ENCODE peak calls at places on chromosomes 1 and 21, in four cellular contexts. One of them, this sample, is unnamed.

GRCh38 chr1:10973552-10973951 is 38.9 kb upstream of the TARDBP start:
- DNase-seq in right lobe of liver: no peak
- DNase-seq in colonic mucosa: no peak
- DNase-seq in cardiac fibroblast: peak; percentile 30
- DNase-seq in this sample: no peak

GRCh38 chr21:45977396-45977795 is 4.2 kb upstream of the COL6A1 start:
- DNase-seq in right lobe of liver: no peak
- DNase-seq in colonic mucosa: no peak
- DNase-seq in cardiac fibroblast: no peak
- DNase-seq in this sample: no peak

GRCh38 chr1:164794310-164794709 is 235.3 kb downstream of the PBX1 start:
- DNase-seq in right lobe of liver: no peak
- DNase-seq in colonic mucosa: no peak
- DNase-seq in cardiac fibroblast: peak; percentile 95
- DNase-seq in this sample: peak; percentile 97

GRCh38 chr1:3483801-3484444 is 29.5 kb downstream of the ARHGEF16 start:
- DNase-seq in right lobe of liver: peak; percentile 65
- DNase-seq in colonic mucosa: peak; percentile 67
- DNase-seq in cardiac fibroblast: peak; percentile 28
- DNase-seq in this sample: no peak

GRCh38 chr1:78619029-78619428 is 1.2 kb upstream of the IFI44L start:
- DNase-seq in right lobe of liver: no peak
- DNase-seq in colonic mucosa: no peak
- DNase-seq in cardiac fibroblast: peak; percentile 27
- DNase-seq in this sample: no peak

GRCh38 chr1:98053471-98054366 is 132.9 kb upstream of the DPYD start:
- DNase-seq in right lobe of liver: peak; percentile 67
- DNase-seq in colonic mucosa: peak; percentile 47
- DNase-seq in cardiac fibroblast: peak; percentile 78
- DNase-seq in this sample: no peak

GRCh38 chr1:109262231-109263010 is 13.1 kb downstream of the CELSR2 start:
- DNase-seq in right lobe of liver: no peak
- DNase-seq in colonic mucosa: no peak
- DNase-seq in cardiac fibroblast: no peak
- DNase-seq in this sample: no peak

GRCh38 chr1:117574206-117574835 is 31.5 kb upstream of the TENT5C start:
- DNase-seq in right lobe of liver: peak; percentile 22
- DNase-seq in colonic mucosa: no peak
- DNase-seq in cardiac fibroblast: no peak
- DNase-seq in this sample: no peak

GRCh38 chr1:161726631-161727342 is 5.4 kb downstream of the FCRLB start:
- DNase-seq in right lobe of liver: peak; percentile 84
- DNase-seq in colonic mucosa: peak; percentile 81
- DNase-seq in cardiac fibroblast: peak; percentile 79
- DNase-seq in this sample: no peak

GRCh38 chr21:45283019-45283610 is 4.6 kb downstream of the POFUT2 start:
- DNase-seq in right lobe of liver: peak; percentile 31
- DNase-seq in colonic mucosa: no peak
- DNase-seq in cardiac fibroblast: no peak
- DNase-seq in this sample: no peak

GRCh38 chr1:206680279-206680678 is 4.4 kb upstream of the MAPKAPK2 start:
- DNase-seq in right lobe of liver: no peak
- DNase-seq in colonic mucosa: no peak
- DNase-seq in cardiac fibroblast: no peak
- DNase-seq in this sample: no peak

GRCh38 chr1:244821134-244821533 is 14.3 kb upstream of the COX20 start:
- DNase-seq in right lobe of liver: no peak
- DNase-seq in colonic mucosa: no peak
- DNase-seq in cardiac fibroblast: no peak
- DNase-seq in this sample: no peak

GRCh38 chr1:111422546-111423391 is 4.8 kb downstream of the OVGP1 start:
- DNase-seq in right lobe of liver: peak; percentile 97
- DNase-seq in colonic mucosa: peak; percentile 87
- DNase-seq in cardiac fibroblast: no peak
- DNase-seq in this sample: no peak

GRCh38 chr1:230120949-230121381 is 53.9 kb downstream of the GALNT2 start:
- DNase-seq in right lobe of liver: no peak
- DNase-seq in colonic mucosa: peak; percentile 74
- DNase-seq in cardiac fibroblast: peak; percentile 46
- DNase-seq in this sample: no peak

GRCh38 chr1:161725888-161726630 is 4.7 kb downstream of the FCRLB start:
- DNase-seq in right lobe of liver: peak; percentile 46
- DNase-seq in colonic mucosa: peak; percentile 38
- DNase-seq in cardiac fibroblast: peak; percentile 59
- DNase-seq in this sample: no peak

GRCh38 chr1:229229721-229230135 is 41.2 kb upstream of the RAB4A start:
- DNase-seq in right lobe of liver: peak; percentile 91
- DNase-seq in colonic mucosa: peak; percentile 48
- DNase-seq in cardiac fibroblast: peak; percentile 34
- DNase-seq in this sample: no peak

GRCh38 chr1:243501002-243501401 is 245.2 kb downstream of the SDCCAG8 start:
- DNase-seq in right lobe of liver: no peak
- DNase-seq in colonic mucosa: no peak
- DNase-seq in cardiac fibroblast: peak; percentile 86
- DNase-seq in this sample: no peak

GRCh38 chr1:175434268-175434860 is 241.8 kb upstream of the KIAA0040 start:
- DNase-seq in right lobe of liver: no peak
- DNase-seq in colonic mucosa: no peak
- DNase-seq in cardiac fibroblast: no peak
- DNase-seq in this sample: no peak

GRCh38 chr1:159798893-159799292 is 3.3 kb upstream of the FCRL6 start:
- DNase-seq in right lobe of liver: peak; percentile 60
- DNase-seq in colonic mucosa: peak; percentile 73
- DNase-seq in cardiac fibroblast: peak; percentile 91
- DNase-seq in this sample: peak; percentile 70

GRCh38 chr21:31558839-31559367 is 100.6 kb upstream of the SOD1 start:
- DNase-seq in right lobe of liver: peak; percentile 73
- DNase-seq in colonic mucosa: peak; percentile 88
- DNase-seq in cardiac fibroblast: peak; percentile 87
- DNase-seq in this sample: peak; percentile 90
- H3K4me3 ChIP-seq in right lobe of liver: peak overlapping the region; percentile 53
- H3K4me3 ChIP-seq in colonic mucosa: peak overlapping the region; percentile 79
- H3K4me3 ChIP-seq in cardiac fibroblast: peak overlapping the region; percentile 55
- H3K4me3 ChIP-seq in this sample: peak overlapping the region; percentile 62

GRCh38 chr1:156689960-156690672 is 12.9 kb upstream of the NES start:
- DNase-seq in right lobe of liver: no peak
- DNase-seq in colonic mucosa: no peak
- DNase-seq in cardiac fibroblast: peak; percentile 53
- DNase-seq in this sample: no peak

GRCh38 chr1:156691665-156692408 is 13.5 kb downstream of the CRABP2 start:
- DNase-seq in right lobe of liver: no peak
- DNase-seq in colonic mucosa: no peak
- DNase-seq in cardiac fibroblast: no peak
- DNase-seq in this sample: no peak

GRCh38 chr1:156691216-156691615 is 14.0 kb upstream of the NES start:
- DNase-seq in right lobe of liver: no peak
- DNase-seq in colonic mucosa: no peak
- DNase-seq in cardiac fibroblast: no peak
- DNase-seq in this sample: no peak

GRCh38 chr1:156690673-156691032 is 13.4 kb upstream of the NES start:
- DNase-seq in right lobe of liver: no peak
- DNase-seq in colonic mucosa: no peak
- DNase-seq in cardiac fibroblast: no peak
- DNase-seq in this sample: no peak

GRCh38 chr1:156689035-156689959 is 12.1 kb upstream of the NES start:
- DNase-seq in right lobe of liver: peak; percentile 66
- DNase-seq in colonic mucosa: peak; percentile 72
- DNase-seq in cardiac fibroblast: peak; percentile 81
- DNase-seq in this sample: peak; percentile 53
- TF ChIP-seq CTCF in right lobe of liver: peak; percentile 85
- TF ChIP-seq CTCF in colonic mucosa: peak; percentile 86
- TF ChIP-seq CTCF in cardiac fibroblast: peak; percentile 95
- TF ChIP-seq CTCF in this sample: peak; percentile 90

GRCh38 chr1:47432071-47433036 is 5.5 kb upstream of the FOXD2 start:
- DNase-seq in right lobe of liver: peak; percentile 70
- DNase-seq in colonic mucosa: peak; percentile 92
- DNase-seq in cardiac fibroblast: peak; percentile 83
- DNase-seq in this sample: peak; percentile 37
- H3K4me3 ChIP-seq in right lobe of liver: no peak overlapping the region
- H3K4me3 ChIP-seq in colonic mucosa: peak overlapping the region; percentile 71
- H3K4me3 ChIP-seq in cardiac fibroblast: peak overlapping the region; percentile 11
- H3K4me3 ChIP-seq in this sample: no peak overlapping the region

DNA sequence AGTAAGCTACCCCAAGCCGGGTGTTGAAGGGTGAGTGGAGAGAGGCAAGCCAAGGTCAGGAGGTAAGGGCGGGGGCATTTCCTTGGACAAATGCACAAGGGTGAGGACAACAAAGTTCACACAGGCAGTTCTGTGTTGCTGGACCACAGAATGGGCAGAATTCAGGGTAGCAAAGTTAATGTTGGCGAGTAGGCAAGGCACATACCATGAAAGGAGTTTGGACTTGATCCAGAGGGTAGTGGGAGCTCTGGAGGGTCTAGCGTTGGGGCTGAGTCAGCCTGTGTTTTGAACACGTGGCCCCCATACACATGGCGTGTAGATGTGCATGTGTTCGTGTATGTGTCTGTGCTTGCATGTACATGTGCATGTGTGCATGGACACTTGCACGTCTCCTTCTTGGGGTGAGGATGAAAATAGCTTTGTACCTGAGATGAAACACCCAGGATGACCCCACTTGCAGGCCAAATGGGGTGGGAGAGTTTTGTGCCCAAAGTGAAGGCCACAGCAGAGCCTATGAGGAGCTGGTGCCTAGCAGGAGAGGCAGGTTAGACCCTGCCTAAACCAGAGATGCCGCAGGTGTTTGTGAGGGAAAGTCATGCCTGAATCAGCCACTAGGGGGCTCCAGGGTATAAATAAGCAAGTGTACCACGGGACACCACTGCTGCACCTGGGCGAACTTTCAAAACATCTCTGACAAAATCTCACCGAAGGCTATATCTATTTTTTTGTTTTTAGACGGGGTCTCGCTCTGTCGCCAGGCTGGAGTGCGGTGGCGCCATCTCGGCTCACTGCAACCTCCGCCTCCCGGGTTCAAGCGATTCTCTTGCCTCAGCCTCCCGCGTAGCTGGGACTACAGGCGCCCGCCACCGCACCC is 21.8 kb downstream of the SLC27A3 start:
- DNase-seq in right lobe of liver: peak; percentile 85
- DNase-seq in colonic mucosa: peak; percentile 92
- DNase-seq in cardiac fibroblast: peak; percentile 80
- DNase-seq in this sample: peak; percentile 47
- TF ChIP-seq CTCF in right lobe of liver: peak; percentile 91
- TF ChIP-seq CTCF in colonic mucosa: peak; percentile 81
- TF ChIP-seq CTCF in cardiac fibroblast: peak; percentile 91
- TF ChIP-seq CTCF in this sample: peak; percentile 80

GRCh38 chr1:51623025-51623424 is 6.1 kb downstream of the OSBPL9 start:
- DNase-seq in right lobe of liver: no peak
- DNase-seq in colonic mucosa: no peak
- DNase-seq in cardiac fibroblast: no peak
- DNase-seq in this sample: no peak

GRCh38 chr1:51621841-51622454 is 5.1 kb downstream of the OSBPL9 start:
- DNase-seq in right lobe of liver: no peak
- DNase-seq in colonic mucosa: no peak
- DNase-seq in cardiac fibroblast: no peak
- DNase-seq in this sample: no peak

GRCh38 chr1:51622455-51622913 is 5.6 kb downstream of the OSBPL9 start:
- DNase-seq in right lobe of liver: peak; percentile 60
- DNase-seq in colonic mucosa: peak; percentile 36
- DNase-seq in cardiac fibroblast: peak; percentile 75
- DNase-seq in this sample: peak; percentile 34

GRCh38 chr1:51624851-51625250 is 8.0 kb downstream of the OSBPL9 start:
- DNase-seq in right lobe of liver: no peak
- DNase-seq in colonic mucosa: no peak
- DNase-seq in cardiac fibroblast: no peak
- DNase-seq in this sample: no peak

GRCh38 chr1:51623450-51623849 is 6.6 kb downstream of the OSBPL9 start:
- DNase-seq in right lobe of liver: no peak
- DNase-seq in colonic mucosa: no peak
- DNase-seq in cardiac fibroblast: no peak
- DNase-seq in this sample: no peak
- H3K4me3 ChIP-seq in right lobe of liver: no peak overlapping the region
- H3K4me3 ChIP-seq in colonic mucosa: no peak overlapping the region
- H3K4me3 ChIP-seq in cardiac fibroblast: no peak overlapping the region
- H3K4me3 ChIP-seq in this sample: no peak overlapping the region

DNA sequence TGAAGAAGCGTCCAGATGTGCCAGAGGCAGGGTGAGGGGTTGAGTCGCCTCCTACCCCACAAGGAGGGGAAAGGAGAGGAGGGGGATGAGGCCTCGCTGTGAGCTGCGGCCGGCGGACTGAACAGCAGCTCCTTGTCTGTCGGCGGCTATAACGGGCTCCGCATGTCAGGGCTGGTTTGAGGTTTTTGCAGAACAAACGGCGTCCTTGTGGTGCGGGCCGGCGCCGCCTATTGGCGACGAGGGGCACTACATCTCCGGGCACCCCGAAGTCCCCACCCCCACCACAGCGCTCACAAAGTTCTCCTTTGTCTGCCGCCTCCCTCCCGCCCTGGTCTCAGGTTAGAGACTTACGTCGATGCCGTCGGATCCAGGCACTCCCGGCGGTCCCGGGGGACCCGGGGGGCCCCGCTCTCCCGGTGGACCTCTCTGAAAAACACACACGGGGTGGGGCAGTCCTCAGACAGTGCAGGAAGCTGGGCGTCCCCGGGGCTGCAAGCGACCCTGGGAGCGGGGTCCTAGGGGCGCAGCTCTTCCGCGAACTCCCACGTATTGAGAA is 1.8 kb downstream of the COL9A2 start:
- DNase-seq in right lobe of liver: peak; percentile 76
- DNase-seq in colonic mucosa: peak; percentile 84
- DNase-seq in cardiac fibroblast: peak; percentile 89
- DNase-seq in this sample: peak; percentile 79
- TF ChIP-seq CTCF in right lobe of liver: peak; percentile 78
- TF ChIP-seq CTCF in colonic mucosa: peak; percentile 96
- TF ChIP-seq CTCF in cardiac fibroblast: peak; percentile 99
- TF ChIP-seq CTCF in this sample: peak; percentile 88

GRCh38 chr1:32321712-32322291 is 14.2 kb downstream of the MARCKSL1 start:
- DNase-seq in right lobe of liver: peak; percentile 78
- DNase-seq in colonic mucosa: peak; percentile 91
- DNase-seq in cardiac fibroblast: peak; percentile 32
- DNase-seq in this sample: no peak
- H3K4me3 ChIP-seq in right lobe of liver: no peak overlapping the region
- H3K4me3 ChIP-seq in colonic mucosa: no peak overlapping the region
- H3K4me3 ChIP-seq in cardiac fibroblast: no peak overlapping the region
- H3K4me3 ChIP-seq in this sample: no peak overlapping the region

GRCh38 chr1:71089536-71090270 is 8.9 kb upstream of the ZRANB2 start:
- DNase-seq in right lobe of liver: no peak
- DNase-seq in colonic mucosa: no peak
- DNase-seq in cardiac fibroblast: peak; percentile 89
- DNase-seq in this sample: peak; percentile 23

GRCh38 chr1:71097428-71097827 is 16.6 kb upstream of the ZRANB2 start:
- DNase-seq in right lobe of liver: no peak
- DNase-seq in colonic mucosa: no peak
- DNase-seq in cardiac fibroblast: no peak
- DNase-seq in this sample: no peak

GRCh38 chr1:71088645-71089287 is 7.9 kb upstream of the ZRANB2 start:
- DNase-seq in right lobe of liver: no peak
- DNase-seq in colonic mucosa: peak; percentile 67
- DNase-seq in cardiac fibroblast: no peak
- DNase-seq in this sample: no peak

DNA sequence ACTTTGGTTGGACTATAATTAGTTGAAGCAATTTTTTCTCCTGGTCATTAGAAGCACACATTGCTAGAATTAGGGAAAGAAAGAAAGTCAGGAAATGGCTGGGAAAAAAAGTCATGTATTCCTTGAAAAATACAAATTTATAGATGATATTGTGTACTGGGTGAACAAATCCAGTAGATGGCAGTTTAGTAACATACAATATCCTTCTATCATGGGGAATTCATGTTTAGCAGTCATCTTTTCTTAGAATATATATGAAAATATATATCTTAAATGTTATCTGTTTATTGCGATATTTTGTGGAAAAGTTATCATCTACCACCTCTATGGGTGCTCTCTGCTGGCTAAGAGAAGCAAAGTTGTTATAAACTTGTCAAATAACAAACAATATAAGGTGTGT is 13.1 kb upstream of the ZRANB2 start:
- DNase-seq in right lobe of liver: no peak
- DNase-seq in colonic mucosa: no peak
- DNase-seq in cardiac fibroblast: peak; percentile 55
- DNase-seq in this sample: no peak
- TF ChIP-seq CTCF in right lobe of liver: peak; percentile 19
- TF ChIP-seq CTCF in colonic mucosa: peak; percentile 23
- TF ChIP-seq CTCF in cardiac fibroblast: peak; percentile 50
- TF ChIP-seq CTCF in this sample: no peak